ENCODE peak calls at places on chromosomes 12 and 14, in eight cellular contexts. E is HFF-Myc, R is cardiac muscle cell, K is kidney, J is cardiac fibroblast, W is DND-41, U is astrocyte of the spinal cord, F is GM23338. B is an unnamed sample.

GRCh38 chr12:122437656-122438121 is 15.2 kb upstream of the CLIP1 start:
- DNase-seq in E (no peak), R (no peak), K (no peak), J (peak), W (no peak), U (peak), F (no peak), B (peak)

GRCh38 chr14:58098507-58098906 is 53.5 kb downstream of the ARMH4 start:
- DNase-seq in E (no peak), R (no peak), K (no peak), J (no peak), W (no peak), U (no peak), F (peak), B (no peak)

GRCh38 chr14:99728981-99729451 is 44.9 kb downstream of the CYP46A1 start:
- DNase-seq in E (no peak), R (no peak), K (peak), J (no peak), W (no peak), U (no peak), F (no peak), B (peak)

GRCh38 chr12:20184514-20184913 is 183.8 kb upstream of the PDE3A start:
- DNase-seq in E (no peak), R (no peak), K (no peak), J (no peak), W (no peak), U (no peak), F (no peak), B (no peak)

GRCh38 chr14:24094839-24095195 is 706 bp downstream of the PCK2 start:
- DNase-seq in E (no peak), R (no peak), K (peak), J (peak), W (no peak), U (peak), F (peak), B (no peak)

GRCh38 chr12:99249543-99249942 is 398.0 kb upstream of the GARIN6 start:
- DNase-seq in E (no peak), R (no peak), K (no peak), J (no peak), W (no peak), U (no peak), F (no peak), B (no peak)

GRCh38 chr14:56570295-56570694 is 9.3 kb upstream of the TMEM260 start:
- DNase-seq in E (no peak), R (no peak), K (no peak), J (no peak), W (no peak), U (no peak), F (peak), B (no peak)

GRCh38 chr12:56193025-56193578 is 3.8 kb upstream of the SMARCC2 start:
- DNase-seq in E (peak), R (peak), K (no peak), J (peak), W (peak), U (peak), F (peak), B (no peak)

GRCh38 chr12:50142993-50143392 is 24.2 kb downstream of the CERS5 start:
- DNase-seq in E (no peak), R (no peak), K (no peak), J (no peak), W (no peak), U (no peak), F (no peak), B (no peak)

GRCh38 chr12:22014041-22014782 is 31.8 kb upstream of the CMAS start:
- DNase-seq in E (no peak), R (no peak), K (no peak), J (no peak), W (no peak), U (no peak), F (no peak), B (no peak)

GRCh38 chr12:41188841-41189394 is 798 bp downstream of the PDZRN4 start:
- DNase-seq in E (no peak), R (no peak), K (no peak), J (no peak), W (no peak), U (no peak), F (peak), B (peak)

GRCh38 chr12:71642264-71642663 is 21.4 kb downstream of the ZFC3H1 start:
- DNase-seq in E (no peak), R (no peak), K (no peak), J (no peak), W (no peak), U (no peak), F (no peak), B (no peak)

GRCh38 chr12:51270847-51271518 is 768 bp upstream of the SMAGP start:
- DNase-seq in E (peak), R (no peak), K (no peak), J (peak), W (no peak), U (peak), F (no peak), B (no peak)

GRCh38 chr12:52917800-52918199 is 12.9 kb upstream of the KRT8 start:
- DNase-seq in E (no peak), R (no peak), K (no peak), J (no peak), W (no peak), U (no peak), F (no peak), B (no peak)

GRCh38 chr12:62800707-62801400 is 134.1 kb downstream of the PPM1H start:
- DNase-seq in E (peak), R (no peak), K (no peak), J (no peak), W (no peak), U (no peak), F (no peak), B (no peak)

GRCh38 chr14:91925727-91926121 is 21.8 kb downstream of the FBLN5 start:
- DNase-seq in E (no peak), R (no peak), K (no peak), J (no peak), W (no peak), U (no peak), F (no peak), B (peak)

GRCh38 chr14:28515571-28515970 is 251.0 kb upstream of the FOXG1 start:
- DNase-seq in E (no peak), R (no peak), K (no peak), J (peak), W (no peak), U (peak), F (no peak), B (no peak)

GRCh38 chr12:65823481-65824313 is 586 bp upstream of the HMGA2 start:
- DNase-seq in E (peak), R (peak), K (peak), J (peak), W (no peak), U (no peak), F (peak), B (peak)

GRCh38 chr14:68251766-68252100 is 432.2 kb downstream of the RAD51B start:
- DNase-seq in E (no peak), R (no peak), K (no peak), J (no peak), W (no peak), U (no peak), F (no peak), B (no peak)

GRCh38 chr12:124653169-124653931 is 85.9 kb upstream of the NCOR2 start:
- DNase-seq in E (no peak), R (no peak), K (no peak), J (peak), W (no peak), U (no peak), F (no peak), B (no peak)

GRCh38 chr12:131703161-131703560 is 7.7 kb upstream of the SFSWAP start:
- DNase-seq in E (no peak), R (no peak), K (no peak), J (no peak), W (no peak), U (no peak), F (no peak), B (no peak)

GRCh38 chr12:128933039-128933438 is 79.8 kb downstream of the GLT1D1 start:
- DNase-seq in E (no peak), R (no peak), K (no peak), J (no peak), W (no peak), U (no peak), F (no peak), B (no peak)

GRCh38 chr14:106218189-106218588 is 691.8 kb downstream of the TMEM121 start:
- DNase-seq in E (no peak), R (no peak), K (no peak), J (no peak), W (peak), U (no peak), F (no peak), B (no peak)

GRCh38 chr14:59777006-59777579 is 93.5 kb downstream of the RTN1 start:
- DNase-seq in E (no peak), R (no peak), K (no peak), J (no peak), W (no peak), U (no peak), F (no peak), B (no peak)

GRCh38 chr12:94271351-94271750 is 123.0 kb downstream of the PLXNC1 start:
- DNase-seq in E (no peak), R (no peak), K (no peak), J (no peak), W (no peak), U (no peak), F (no peak), B (no peak)

GRCh38 chr14:94615823-94616570 is 3.8 kb downstream of the SERPINA3 start:
- DNase-seq in E (no peak), R (no peak), K (no peak), J (no peak), W (no peak), U (no peak), F (no peak), B (no peak)

GRCh38 chr14:98937021-98937420 is 335.0 kb downstream of the BCL11B start:
- DNase-seq in E (no peak), R (no peak), K (no peak), J (no peak), W (no peak), U (no peak), F (no peak), B (no peak)

GRCh38 chr14:45177081-45177480 is 41.4 kb downstream of the FANCM start:
- DNase-seq in E (no peak), R (no peak), K (no peak), J (peak), W (no peak), U (peak), F (no peak), B (no peak)

GRCh38 chr12:126268222-126268621 is 1203.0 kb downstream of the AACS start:
- DNase-seq in E (no peak), R (no peak), K (no peak), J (no peak), W (no peak), U (no peak), F (no peak), B (no peak)

GRCh38 chr14:28709571-28710305 is 56.8 kb upstream of the FOXG1 start:
- DNase-seq in E (no peak), R (no peak), K (no peak), J (no peak), W (no peak), U (peak), F (peak), B (no peak)

GRCh38 chr14:93156693-93157369 is 27.9 kb downstream of the MOAP1 start:
- DNase-seq in E (no peak), R (no peak), K (peak), J (no peak), W (no peak), U (no peak), F (no peak), B (no peak)

GRCh38 chr14:55065411-55065810 is 14.0 kb downstream of the MAPK1IP1L start:
- DNase-seq in E (no peak), R (no peak), K (no peak), J (no peak), W (no peak), U (no peak), F (no peak), B (no peak)

GRCh38 chr12:121446760-121447159 is 46.8 kb downstream of the RNF34 start:
- DNase-seq in E (no peak), R (no peak), K (no peak), J (no peak), W (no peak), U (no peak), F (no peak), B (no peak)

GRCh38 chr12:62586850-62587249 is 120.2 kb downstream of the MON2 start:
- DNase-seq in E (no peak), R (no peak), K (no peak), J (peak), W (no peak), U (no peak), F (no peak), B (no peak)

GRCh38 chr14:52961060-52961639 is 10.3 kb upstream of the FERMT2 start:
- DNase-seq in E (peak), R (peak), K (no peak), J (peak), W (peak), U (peak), F (peak), B (no peak)

GRCh38 chr14:102317564-102318248 is 1.8 kb upstream of the ZNF839 start:
- DNase-seq in E (no peak), R (peak), K (no peak), J (peak), W (no peak), U (no peak), F (peak), B (peak)

GRCh38 chr12:44372259-44372658 is 503.9 kb downstream of the NELL2 start:
- DNase-seq in E (no peak), R (no peak), K (no peak), J (peak), W (no peak), U (peak), F (no peak), B (no peak)

GRCh38 chr12:102879144-102879763 is 37.8 kb downstream of the PAH start:
- DNase-seq in E (peak), R (peak), K (no peak), J (peak), W (peak), U (no peak), F (peak), B (no peak)

GRCh38 chr12:123098780-123099179 is 52.1 kb downstream of the PITPNM2 start:
- DNase-seq in E (no peak), R (no peak), K (no peak), J (no peak), W (no peak), U (no peak), F (no peak), B (no peak)

DNA sequence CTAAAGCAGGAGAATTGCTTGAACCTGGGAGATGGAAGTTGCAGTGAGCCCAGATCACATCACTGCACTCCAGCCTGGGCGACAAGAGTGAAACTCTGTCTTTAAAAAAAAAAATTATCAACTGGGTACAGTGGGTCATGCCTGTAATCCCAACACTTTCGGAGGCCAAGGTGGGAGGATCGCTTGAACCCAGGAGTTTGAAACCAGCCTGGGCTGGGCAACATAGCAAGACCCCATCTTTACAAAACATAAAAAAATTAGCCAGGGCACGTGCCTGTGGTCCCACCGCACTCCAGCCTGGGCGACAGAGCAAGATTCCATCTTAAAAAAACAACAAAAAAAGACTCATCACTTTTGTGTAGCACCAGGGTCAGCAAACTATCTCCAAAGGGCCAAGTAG is 7.1 kb upstream of the NANOG start:
- DNase-seq in E (no peak), R (no peak), K (no peak), J (no peak), W (no peak), U (no peak), F (no peak), B (no peak)
- H3K4me3 ChIP-seq in E (no peak), R (no peak), K (no peak), J (no peak), W (no peak), U (no peak), F (no peak), B (no peak)

GRCh38 chr14:89787525-89787924 is 167.0 kb downstream of the EFCAB11 start:
- DNase-seq in E (no peak), R (no peak), K (no peak), J (peak), W (no peak), U (peak), F (no peak), B (no peak)
- H3K4me3 ChIP-seq in E (no peak), R (no peak), K (no peak), J (no peak), W (no peak), U (no peak), F (no peak), B (no peak)

GRCh38 chr12:2834581-2835491 is at the start of gene NRIP2:
- DNase-seq in E (peak), R (no peak), K (peak), J (peak), W (no peak), U (peak), F (peak), B (peak)
- H3K4me3 ChIP-seq in E (no peak), R (no peak), K (peak), J (no peak), W (no peak), U (no peak), F (peak), B (no peak)

GRCh38 chr14:34710744-34711143 is 3.6 kb downstream of the CFL2 start:
- DNase-seq in E (no peak), R (no peak), K (no peak), J (peak), W (no peak), U (peak), F (no peak), B (no peak)
- H3K4me3 ChIP-seq in E (peak), R (no peak), K (no peak), J (no peak), W (no peak), U (no peak), F (no peak), B (no peak)